ENCODE peak calls at places on chromosome 2, in four cellular contexts. C is GM12878, G is H1, S is SK-N-SH. B is an unnamed sample.

GRCh38 chr2:128628206-128628605 is 309.5 kb upstream of the HS6ST1 start:
- DNase-seq in G (no peak), S (no peak), C (no peak), B (no peak)

GRCh38 chr2:223459328-223459939 is 142.7 kb downstream of the SCG2 start:
- DNase-seq in C (no peak), G (no peak), S (peak), B (no peak)

GRCh38 chr2:26720322-26721166 is 28.0 kb downstream of the KCNK3 start:
- DNase-seq in C (no peak), S (peak), G (no peak), B (peak)

GRCh38 chr2:231259104-231259503 is 60.7 kb downstream of the ARMC9 start:
- DNase-seq in C (no peak), G (no peak), S (no peak), B (no peak)

GRCh38 chr2:144020047-144020446 is 499.9 kb downstream of the ZEB2 start:
- DNase-seq in C (no peak), G (no peak), S (no peak), B (no peak)

GRCh38 chr2:99710720-99711612 is 221.1 kb upstream of the REV1 start:
- DNase-seq in S (no peak), G (no peak), C (no peak), B (no peak)

GRCh38 chr2:31137211-31138036 is 816 bp downstream of the GALNT14 start:
- DNase-seq in S (peak), C (no peak), G (no peak), B (no peak)

GRCh38 chr2:168233726-168234406 is 13.5 kb downstream of the STK39 start:
- DNase-seq in C (no peak), G (no peak), S (no peak), B (no peak)

GRCh38 chr2:153663371-153663770 is 184.8 kb upstream of the RPRM start:
- DNase-seq in G (no peak), C (no peak), S (no peak), B (no peak)

GRCh38 chr2:38907743-38908562 is 18.3 kb downstream of the ARHGEF33 start:
- DNase-seq in C (peak), G (no peak), S (no peak), B (peak)

GRCh38 chr2:51085679-51086078 is 53.7 kb upstream of the NRXN1 start:
- DNase-seq in S (no peak), G (no peak), C (no peak), B (no peak)

GRCh38 chr2:26164231-26164630 is 8.7 kb upstream of the GAREM2 start:
- DNase-seq in G (no peak), S (no peak), C (no peak), B (no peak)

GRCh38 chr2:213885485-213885884 is 525.4 kb upstream of the VWC2L start:
- DNase-seq in C (no peak), S (no peak), G (no peak), B (no peak)

GRCh38 chr2:176582990-176583481 is 313.8 kb downstream of the MTX2 start:
- DNase-seq in S (no peak), G (no peak), C (no peak), B (peak)

GRCh38 chr2:192286093-192286701 is 91.5 kb upstream of the TMEFF2 start:
- DNase-seq in G (no peak), C (no peak), S (peak), B (peak)
- TF ChIP-seq TCF12 in G (no peak), C (no peak), S (no peak), B (no peak)

GRCh38 chr2:150783896-150784295 is 296.4 kb upstream of the RND3 start:
- DNase-seq in S (no peak), C (no peak), G (no peak), B (no peak)
- TF ChIP-seq TCF12 in S (no peak), C (no peak), G (no peak), B (no peak)

GRCh38 chr2:202112041-202112440 is 39.0 kb downstream of the KIAA2012 start:
- DNase-seq in C (no peak), S (no peak), G (no peak), B (no peak)

GRCh38 chr2:202113571-202114142 is 40.6 kb downstream of the KIAA2012 start:
- DNase-seq in S (no peak), G (no peak), C (no peak), B (peak)

GRCh38 chr2:202108345-202108744 is 35.3 kb downstream of the KIAA2012 start:
- DNase-seq in C (no peak), G (no peak), S (no peak), B (no peak)

GRCh38 chr2:202109139-202109736 is 36.2 kb downstream of the KIAA2012 start:
- DNase-seq in C (no peak), S (no peak), G (no peak), B (no peak)

DNA sequence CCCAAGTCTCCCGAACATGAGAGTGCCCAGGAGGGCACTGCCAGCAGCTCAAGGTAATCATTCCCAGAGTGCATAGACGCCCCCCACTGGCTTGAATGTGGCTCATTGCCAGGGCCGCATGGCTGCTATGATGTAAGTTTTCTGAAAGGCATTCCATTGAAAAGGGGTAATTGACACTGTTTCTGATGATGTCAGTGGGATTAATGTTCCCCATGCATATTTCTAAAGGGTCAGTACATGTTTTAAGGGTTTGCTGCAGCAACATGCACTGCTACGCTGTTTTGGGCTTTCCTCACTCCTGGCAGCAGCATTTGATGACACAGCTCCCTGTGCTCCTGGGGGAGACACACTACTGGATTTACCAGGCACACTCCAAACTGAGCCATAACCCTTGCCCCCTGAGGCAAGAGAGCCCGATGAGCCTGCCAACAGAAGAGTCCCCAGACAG is 36.7 kb downstream of the KIAA2012 start:
- DNase-seq in G (peak), S (no peak), C (no peak), B (no peak)
- TF ChIP-seq TCF12 in G (no peak), S (peak), C (no peak), B (no peak)

GRCh38 chr2:187009483-187010239 is 160.7 kb upstream of the ZSWIM2 start:
- DNase-seq in C (no peak), G (no peak), S (no peak), B (no peak)

GRCh38 chr2:187008111-187008510 is 159.1 kb upstream of the ZSWIM2 start:
- DNase-seq in G (no peak), C (no peak), S (no peak), B (no peak)

GRCh38 chr2:187013058-187013457 is 164.1 kb upstream of the ZSWIM2 start:
- DNase-seq in C (no peak), G (no peak), S (no peak), B (no peak)

DNA sequence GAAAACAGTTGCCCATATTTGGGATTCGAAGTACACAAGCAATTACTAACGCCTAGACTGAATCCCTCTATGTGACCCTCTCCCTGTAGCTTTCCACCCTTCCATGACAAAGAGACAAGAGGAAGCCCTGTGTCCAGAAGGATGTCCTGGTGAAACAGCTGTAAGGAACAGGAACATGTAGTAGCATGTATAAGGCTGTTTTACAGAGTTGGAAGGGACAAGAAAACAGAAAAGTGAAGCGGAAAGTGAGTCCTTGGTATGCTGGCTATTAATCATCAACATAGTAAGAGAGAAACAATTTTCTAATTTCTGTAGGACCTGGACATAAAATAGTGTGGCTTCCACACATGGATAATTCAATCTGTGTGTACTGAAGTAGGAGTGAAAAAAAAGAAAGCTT is 162.2 kb upstream of the ZSWIM2 start:
- DNase-seq in C (no peak), G (no peak), S (no peak), B (no peak)
- TF ChIP-seq TCF12 in C (no peak), G (no peak), S (no peak), B (no peak)

DNA sequence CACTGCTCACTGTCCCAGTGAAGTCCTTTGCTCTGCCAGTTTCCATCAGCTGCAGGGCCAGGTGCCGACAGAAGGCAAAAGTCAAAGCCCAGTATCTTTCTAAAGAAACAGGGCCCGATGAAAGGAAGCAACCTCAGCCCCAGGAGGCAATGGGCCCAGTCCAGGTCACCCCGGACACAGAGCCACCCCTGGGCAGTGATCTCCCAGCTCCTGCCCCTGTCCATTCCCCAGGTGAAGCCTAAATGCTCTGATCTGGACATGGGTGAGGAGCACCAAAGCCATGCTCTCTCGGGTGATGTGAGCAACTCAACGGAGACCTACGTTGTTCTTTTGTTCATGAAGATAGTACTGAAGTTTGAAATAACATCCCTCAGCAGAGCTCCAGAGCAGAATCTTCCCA is 61.6 kb downstream of the HDAC4 start:
- DNase-seq in C (no peak), G (no peak), S (no peak), B (no peak)
- TF ChIP-seq TCF12 in C (no peak), G (no peak), S (no peak), B (no peak)

GRCh38 chr2:241202268-241202585 is 13.8 kb downstream of the ANO7 start:
- DNase-seq in S (no peak), C (no peak), G (no peak), B (no peak)
- TF ChIP-seq TCF12 in S (no peak), C (no peak), G (no peak), B (no peak)

B was measured in HepG2.